ENCODE peak calls at places on chromosomes 13 and 19, in five cellular contexts. G is cardiac fibroblast, B is HFF-Myc, T is dorsolateral prefrontal cortex, H is breast epithelium. S is an unnamed sample.
A peak's percentile ranks its signal among the peaks of the same experiment; 100 is the strongest.

GRCh38 chr19:11125994-11126685 is 29.4 kb downstream of the SPC24 start:
- DNase-seq in G (peak; percentile 77), T (peak; percentile 71), H (peak; percentile 88), B (no peak), S (peak; percentile 68)

GRCh38 chr19:531753-532571 is at the start of gene CDC34:
- DNase-seq in T (no peak), B (no peak), G (no peak), H (no peak), S (no peak)

GRCh38 chr13:20489185-20489820 is 36.4 kb downstream of the CRYL1 start:
- DNase-seq in H (no peak), T (no peak), B (no peak), G (no peak), S (peak; percentile 26)

GRCh38 chr13:99335603-99336002 is 28.4 kb upstream of the GPR183 start:
- DNase-seq in G (peak; percentile 33), B (no peak), H (no peak), T (no peak), S (no peak)

GRCh38 chr19:11377756-11378155 is 3.3 kb downstream of the SWSAP1 start:
- DNase-seq in B (no peak), G (peak; percentile 56), T (no peak), H (no peak), S (peak; percentile 36)

GRCh38 chr13:107767119-107767518 is 448.2 kb downstream of the LIG4 start:
- DNase-seq in G (no peak), T (no peak), H (no peak), B (no peak), S (no peak)

GRCh38 chr13:106568225-106569003 is 477 bp upstream of the ARGLU1 start:
- DNase-seq in B (peak; percentile 63), T (no peak), G (no peak), H (no peak), S (no peak)

GRCh38 chr13:112877496-112877895 is 91.5 kb upstream of the MCF2L start:
- DNase-seq in B (no peak), G (no peak), H (no peak), T (peak; percentile 25), S (no peak)

GRCh38 chr13:109131698-109132257 is 502.4 kb downstream of the MYO16 start:
- DNase-seq in T (no peak), G (peak; percentile 50), B (no peak), H (no peak), S (no peak)

GRCh38 chr19:3720533-3720917 is 12.3 kb downstream of the TJP3 start:
- DNase-seq in B (no peak), G (no peak), T (no peak), H (no peak), S (no peak)

GRCh38 chr19:3721900-3722442 is 13.8 kb downstream of the TJP3 start:
- DNase-seq in B (no peak), H (no peak), G (no peak), T (no peak), S (no peak)

GRCh38 chr19:3722443-3723109 is 14.4 kb downstream of the TJP3 start:
- DNase-seq in T (no peak), B (no peak), G (no peak), H (no peak), S (no peak)

GRCh38 chr19:3719868-3720532 is 11.8 kb downstream of the TJP3 start:
- DNase-seq in G (no peak), H (no peak), T (no peak), B (no peak), S (no peak)

DNA sequence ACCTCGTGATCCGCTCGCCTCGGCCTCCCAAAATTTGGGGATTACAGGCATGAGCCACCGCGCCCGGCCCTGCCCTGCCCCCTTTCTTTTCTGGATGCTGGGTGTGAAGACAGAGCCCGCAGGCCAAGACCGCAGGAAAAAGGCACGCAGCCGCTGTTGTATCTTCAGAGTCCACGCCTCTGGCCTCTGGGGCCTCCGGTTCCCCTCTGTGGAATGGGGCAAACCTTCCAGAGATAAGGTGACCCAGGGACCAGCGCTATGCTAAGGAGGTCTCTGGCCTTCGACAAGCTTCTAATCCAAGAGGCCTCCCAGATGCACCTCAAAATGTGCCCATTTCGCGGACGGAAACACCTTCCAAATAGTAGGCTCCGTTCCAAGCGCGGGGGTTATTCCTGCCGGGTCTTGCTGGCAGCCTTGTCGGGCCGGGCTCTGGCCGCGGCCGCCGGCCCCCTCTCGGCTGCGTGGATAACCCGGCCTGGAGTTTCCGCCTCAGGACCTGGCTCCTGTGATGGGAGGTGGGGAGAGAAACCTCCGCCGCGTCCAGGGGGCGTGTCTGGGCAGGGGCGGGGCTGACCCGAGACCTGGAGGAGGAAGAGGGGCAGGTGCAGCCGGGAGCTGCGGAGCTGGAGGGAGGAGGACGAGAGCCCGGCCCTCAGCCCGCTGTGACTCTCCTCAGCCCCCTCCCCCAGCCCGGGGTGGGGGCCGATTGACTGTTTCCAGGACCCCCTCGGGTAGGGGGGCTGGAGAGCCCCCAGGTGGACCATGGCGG is 13.1 kb downstream of the TJP3 start:
- DNase-seq in H (peak; percentile 98), B (no peak), T (peak; percentile 60), G (peak; percentile 83), S (peak; percentile 91)
- H3K4me3 ChIP-seq in H (peak overlapping the region; percentile 57), B (no peak overlapping the region), T (no peak overlapping the region), G (no peak overlapping the region), S (peak overlapping the region; percentile 11)

DNA sequence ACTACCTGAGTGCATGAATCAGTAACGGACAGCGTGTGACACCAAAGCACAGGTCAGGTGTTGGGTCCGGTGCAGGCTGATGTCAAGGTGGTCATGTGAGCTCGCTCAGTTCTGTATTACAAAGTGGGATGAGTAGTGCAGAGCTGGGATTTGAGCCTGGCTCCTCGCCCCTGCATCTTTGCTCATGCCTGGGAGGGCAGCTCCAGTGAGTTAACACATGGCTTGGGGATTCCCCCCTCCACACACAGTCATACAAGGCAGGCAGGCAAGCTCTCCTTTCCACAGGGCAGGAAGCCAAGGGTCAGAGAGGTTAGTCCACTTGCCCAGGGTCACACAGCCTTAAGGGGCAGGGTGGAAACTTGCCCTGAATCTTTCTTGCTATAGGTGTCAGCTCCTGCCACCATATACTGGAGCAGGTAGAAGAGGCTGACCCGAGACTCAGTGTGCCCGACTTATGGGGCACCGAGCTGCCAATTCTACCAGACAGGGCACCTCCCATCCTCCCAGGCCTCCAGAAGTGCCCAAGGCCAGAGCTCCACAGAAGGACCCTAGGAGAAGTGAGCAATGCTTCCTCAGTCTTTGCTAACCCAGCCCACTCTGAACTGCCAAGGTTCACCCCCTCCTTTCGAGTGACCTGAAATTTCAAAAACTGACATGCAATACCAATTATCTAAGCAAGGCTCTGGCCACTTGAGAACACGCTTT is 35.4 kb downstream of the ZNF787 start:
- DNase-seq in H (no peak), B (no peak), T (no peak), G (peak; percentile 40), S (peak; percentile 51)
- TF ChIP-seq CTCF in H (no peak), B (no peak), T (no peak), G (no peak), S (no peak)

GRCh38 chr19:50418186-50419021 is at the start of gene SPIB:
- DNase-seq in T (no peak), H (no peak), G (no peak), B (no peak), S (no peak)
- H3K4me3 ChIP-seq in T (no peak within 1 kb of the TSS), H (no peak within 1 kb of the TSS), G (no peak within 1 kb of the TSS), B (no peak within 1 kb of the TSS), S (no peak within 1 kb of the TSS)

GRCh38 chr13:43085545-43085944 is 62.2 kb downstream of the DNAJC15 start:
- DNase-seq in B (no peak), G (peak; percentile 76), H (no peak), T (no peak), S (peak; percentile 40)
- TF ChIP-seq CTCF in B (peak; percentile 21), G (peak; percentile 37), H (peak; percentile 62), T (peak; percentile 86), S (peak; percentile 39)

S was measured in epithelial cell of esophagus.